ENCODE peak calls at places on chromosomes 4 and X, in five cellular contexts. One of them, this sample, is unnamed.

GRCh38 chr4:150078041-150078995 is at the start of gene DCLK2:
- DNase-seq in transverse colon: peak
- DNase-seq in CD4-positive, alpha-beta memory T cell: no peak
- DNase-seq in osteoblast: peak
- DNase-seq in lower lobe of right lung: peak
- DNase-seq in this sample: peak

GRCh38 chr4:54165438-54165837 is 63.7 kb upstream of the PDGFRA start:
- DNase-seq in lower lobe of right lung: no peak
- DNase-seq in CD4-positive, alpha-beta memory T cell: no peak
- DNase-seq in transverse colon: no peak
- DNase-seq in osteoblast: peak
- DNase-seq in this sample: peak

GRCh38 chr4:138734746-138735145 is 280.8 kb upstream of the NOCT start:
- DNase-seq in osteoblast: peak
- DNase-seq in transverse colon: no peak
- DNase-seq in CD4-positive, alpha-beta memory T cell: no peak
- DNase-seq in lower lobe of right lung: no peak
- DNase-seq in this sample: peak

GRCh38 chr4:174292473-174292872 is 8.8 kb downstream of the CEP44 start:
- DNase-seq in transverse colon: no peak
- DNase-seq in CD4-positive, alpha-beta memory T cell: no peak
- DNase-seq in osteoblast: no peak
- DNase-seq in lower lobe of right lung: no peak
- DNase-seq in this sample: no peak

GRCh38 chr4:104465201-104465600 is 29.5 kb downstream of the CXXC4 start:
- DNase-seq in osteoblast: no peak
- DNase-seq in CD4-positive, alpha-beta memory T cell: no peak
- DNase-seq in transverse colon: no peak
- DNase-seq in lower lobe of right lung: no peak
- DNase-seq in this sample: peak

GRCh38 chrX:12113321-12113720 is 25.0 kb upstream of the FRMPD4 start:
- DNase-seq in osteoblast: no peak
- DNase-seq in lower lobe of right lung: no peak
- DNase-seq in transverse colon: no peak
- DNase-seq in CD4-positive, alpha-beta memory T cell: no peak
- DNase-seq in this sample: no peak

GRCh38 chr4:53132117-53132889 is 233.6 kb downstream of the SCFD2 start:
- DNase-seq in lower lobe of right lung: no peak
- DNase-seq in transverse colon: no peak
- DNase-seq in osteoblast: peak
- DNase-seq in CD4-positive, alpha-beta memory T cell: no peak
- DNase-seq in this sample: no peak

GRCh38 chr4:184446132-184446531 is 28.2 kb downstream of the IRF2 start:
- DNase-seq in transverse colon: no peak
- DNase-seq in osteoblast: no peak
- DNase-seq in CD4-positive, alpha-beta memory T cell: no peak
- DNase-seq in lower lobe of right lung: no peak
- DNase-seq in this sample: no peak

GRCh38 chrX:25072247-25072646 is 56.5 kb upstream of the ARX start:
- DNase-seq in CD4-positive, alpha-beta memory T cell: no peak
- DNase-seq in transverse colon: no peak
- DNase-seq in osteoblast: no peak
- DNase-seq in lower lobe of right lung: no peak
- DNase-seq in this sample: no peak

GRCh38 chr4:19382993-19383392 is 868.7 kb upstream of the SLIT2 start:
- DNase-seq in lower lobe of right lung: no peak
- DNase-seq in osteoblast: no peak
- DNase-seq in CD4-positive, alpha-beta memory T cell: no peak
- DNase-seq in transverse colon: no peak
- DNase-seq in this sample: peak

GRCh38 chr4:55545681-55546632 is 752 bp downstream of the CLOCK start:
- DNase-seq in transverse colon: peak
- DNase-seq in CD4-positive, alpha-beta memory T cell: peak
- DNase-seq in lower lobe of right lung: peak
- DNase-seq in osteoblast: peak
- DNase-seq in this sample: peak

GRCh38 chr4:177356191-177356590 is 46.5 kb downstream of the NEIL3 start:
- DNase-seq in transverse colon: no peak
- DNase-seq in CD4-positive, alpha-beta memory T cell: no peak
- DNase-seq in lower lobe of right lung: no peak
- DNase-seq in osteoblast: no peak
- DNase-seq in this sample: no peak

GRCh38 chrX:134803060-134803459 is 144.8 kb upstream of the PLAC1 start:
- DNase-seq in transverse colon: no peak
- DNase-seq in CD4-positive, alpha-beta memory T cell: no peak
- DNase-seq in lower lobe of right lung: no peak
- DNase-seq in osteoblast: no peak
- DNase-seq in this sample: no peak
- H3K4me3 ChIP-seq in transverse colon: no peak
- H3K4me3 ChIP-seq in CD4-positive, alpha-beta memory T cell: no peak
- H3K4me3 ChIP-seq in lower lobe of right lung: no peak
- H3K4me3 ChIP-seq in osteoblast: no peak
- H3K4me3 ChIP-seq in this sample: no peak

DNA sequence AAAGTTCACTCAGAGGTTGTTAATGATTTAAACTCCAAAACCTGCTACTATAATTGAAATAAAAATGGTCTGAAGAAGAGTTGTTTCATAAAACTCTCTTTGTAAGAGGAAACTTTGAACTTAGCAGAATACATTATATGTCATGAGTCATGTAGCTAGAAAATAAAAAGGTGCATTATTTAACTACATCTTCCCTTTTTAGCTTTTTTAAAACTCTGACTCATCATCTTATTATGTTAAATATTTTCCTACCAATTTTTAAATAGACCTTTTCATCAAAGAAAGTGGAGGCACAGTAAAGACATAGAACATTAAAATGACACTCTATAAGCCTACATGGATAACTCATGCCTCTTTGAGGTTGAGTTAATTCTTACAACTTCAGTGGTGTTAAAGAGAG is 1.2 kb upstream of the ZNF827 start:
- DNase-seq in CD4-positive, alpha-beta memory T cell: no peak
- DNase-seq in lower lobe of right lung: no peak
- DNase-seq in transverse colon: no peak
- DNase-seq in osteoblast: no peak
- DNase-seq in this sample: no peak
- H3K4me3 ChIP-seq in CD4-positive, alpha-beta memory T cell: no peak
- H3K4me3 ChIP-seq in lower lobe of right lung: no peak
- H3K4me3 ChIP-seq in transverse colon: no peak
- H3K4me3 ChIP-seq in osteoblast: no peak
- H3K4me3 ChIP-seq in this sample: no peak

GRCh38 chr4:26887809-26888208 is 27.2 kb downstream of the STIM2 start:
- DNase-seq in CD4-positive, alpha-beta memory T cell: no peak
- DNase-seq in transverse colon: no peak
- DNase-seq in lower lobe of right lung: no peak
- DNase-seq in osteoblast: no peak
- DNase-seq in this sample: no peak

GRCh38 chr4:26891054-26891453 is 30.4 kb downstream of the STIM2 start:
- DNase-seq in osteoblast: no peak
- DNase-seq in transverse colon: no peak
- DNase-seq in lower lobe of right lung: no peak
- DNase-seq in CD4-positive, alpha-beta memory T cell: no peak
- DNase-seq in this sample: no peak

GRCh38 chr4:26887143-26887542 is 26.5 kb downstream of the STIM2 start:
- DNase-seq in osteoblast: no peak
- DNase-seq in CD4-positive, alpha-beta memory T cell: peak
- DNase-seq in transverse colon: no peak
- DNase-seq in lower lobe of right lung: no peak
- DNase-seq in this sample: no peak

GRCh38 chr4:26884486-26884988 is 23.9 kb downstream of the STIM2 start:
- DNase-seq in transverse colon: no peak
- DNase-seq in CD4-positive, alpha-beta memory T cell: peak
- DNase-seq in osteoblast: no peak
- DNase-seq in lower lobe of right lung: no peak
- DNase-seq in this sample: no peak

DNA sequence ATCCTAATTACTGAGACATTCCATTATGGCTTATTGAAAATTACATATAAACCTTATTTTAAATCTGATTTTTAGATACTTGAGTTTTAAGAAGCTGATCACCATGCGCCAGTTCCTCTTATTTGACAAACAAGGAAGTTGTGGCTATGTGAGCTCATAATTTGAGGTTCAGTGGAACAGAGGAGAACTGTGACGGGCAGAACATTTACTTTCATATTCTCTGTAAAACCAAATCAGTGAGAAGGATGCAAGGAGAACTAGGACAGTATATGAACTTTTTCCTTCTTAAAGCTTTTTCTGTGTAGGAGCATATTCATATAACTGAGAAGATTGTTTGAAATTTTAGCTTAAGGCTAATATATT is 25.3 kb downstream of the STIM2 start:
- DNase-seq in lower lobe of right lung: no peak
- DNase-seq in osteoblast: no peak
- DNase-seq in CD4-positive, alpha-beta memory T cell: peak
- DNase-seq in transverse colon: no peak
- DNase-seq in this sample: no peak
- H3K4me3 ChIP-seq in lower lobe of right lung: peak
- H3K4me3 ChIP-seq in osteoblast: no peak
- H3K4me3 ChIP-seq in CD4-positive, alpha-beta memory T cell: peak
- H3K4me3 ChIP-seq in transverse colon: no peak
- H3K4me3 ChIP-seq in this sample: no peak

DNA sequence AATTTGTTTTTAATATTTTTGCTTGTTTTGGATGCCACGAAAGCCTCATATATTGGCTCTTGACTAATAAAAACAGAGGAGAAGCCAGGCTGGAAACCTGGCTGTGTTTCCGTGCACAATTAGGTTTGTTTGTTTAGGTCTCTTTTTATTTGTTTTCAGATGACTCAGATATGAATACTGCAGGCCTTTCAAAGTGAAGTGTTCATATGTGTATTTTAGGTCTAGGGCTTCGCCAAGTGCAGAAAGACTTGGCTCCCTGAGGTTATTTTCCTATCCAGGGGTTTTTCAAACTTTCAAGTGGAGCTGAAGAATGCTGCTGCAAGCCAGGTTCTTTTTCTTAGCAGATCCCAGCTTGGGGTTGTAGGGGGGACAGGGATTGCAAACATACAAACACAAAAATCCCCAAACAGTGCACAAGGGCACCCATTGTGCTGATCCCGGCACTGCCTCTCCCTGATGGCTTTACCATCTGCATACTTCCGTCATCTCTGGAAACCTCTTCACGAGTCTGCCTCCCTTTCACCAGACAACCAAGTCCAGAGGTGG is 108.4 kb downstream of the SMIM20 start:
- DNase-seq in CD4-positive, alpha-beta memory T cell: no peak
- DNase-seq in lower lobe of right lung: no peak
- DNase-seq in osteoblast: peak
- DNase-seq in transverse colon: no peak
- DNase-seq in this sample: peak
- H3K4me3 ChIP-seq in CD4-positive, alpha-beta memory T cell: no peak
- H3K4me3 ChIP-seq in lower lobe of right lung: peak
- H3K4me3 ChIP-seq in osteoblast: peak
- H3K4me3 ChIP-seq in transverse colon: no peak
- H3K4me3 ChIP-seq in this sample: no peak

GRCh38 chr4:25865586-25865985 is 2.8 kb upstream of the SEL1L3 start:
- DNase-seq in lower lobe of right lung: no peak
- DNase-seq in osteoblast: no peak
- DNase-seq in transverse colon: peak
- DNase-seq in CD4-positive, alpha-beta memory T cell: no peak
- DNase-seq in this sample: no peak
- H3K4me3 ChIP-seq in lower lobe of right lung: no peak
- H3K4me3 ChIP-seq in osteoblast: no peak
- H3K4me3 ChIP-seq in transverse colon: no peak
- H3K4me3 ChIP-seq in CD4-positive, alpha-beta memory T cell: no peak
- H3K4me3 ChIP-seq in this sample: no peak

GRCh38 chrX:129953334-129953648 is 29.1 kb upstream of the BCORL1 start:
- DNase-seq in CD4-positive, alpha-beta memory T cell: no peak
- DNase-seq in transverse colon: no peak
- DNase-seq in osteoblast: no peak
- DNase-seq in lower lobe of right lung: no peak
- DNase-seq in this sample: no peak
- H3K4me3 ChIP-seq in CD4-positive, alpha-beta memory T cell: no peak
- H3K4me3 ChIP-seq in transverse colon: peak
- H3K4me3 ChIP-seq in osteoblast: peak
- H3K4me3 ChIP-seq in lower lobe of right lung: peak
- H3K4me3 ChIP-seq in this sample: peak